ENCODE peak calls at places on chromosomes 12 and 14, in five cellular contexts. E is lung; N is CD8-positive, alpha-beta T cell; B is brain microvascular endothelial cell; C is cardiac muscle cell. K is an unnamed sample.
A peak's percentile ranks its signal among the peaks of the same experiment; 100 is the strongest.

GRCh38 chr12:95870897-95871296 is 12.1 kb downstream of the SNRPF start:
- DNase-seq in E (no peak), N (no peak), B (no peak), C (no peak), K (no peak)

GRCh38 chr14:72894623-72895378 is 900 bp upstream of the DPF3 start:
- DNase-seq in E (no peak), N (no peak), B (no peak), C (peak; percentile 82), K (no peak)

GRCh38 chr12:6047249-6048227 is 76.9 kb downstream of the VWF start:
- DNase-seq in E (no peak), N (no peak), B (peak; percentile 84), C (no peak), K (no peak)

GRCh38 chr14:20714593-20715250 is 26.2 kb downstream of the ANG start:
- DNase-seq in E (peak; percentile 86), N (no peak), B (peak; percentile 73), C (no peak), K (no peak)

GRCh38 chr12:132300789-132301722 is 28.3 kb downstream of the GALNT9 start:
- DNase-seq in E (no peak), N (no peak), B (no peak), C (no peak), K (no peak)

GRCh38 chr12:120199595-120200306 is 1.2 kb downstream of the RPLP0 start:
- DNase-seq in E (no peak), N (no peak), B (peak; percentile 27), C (no peak), K (no peak)

GRCh38 chr14:76953196-76953945 is 75.1 kb downstream of the IRF2BPL start:
- DNase-seq in E (peak; percentile 74), N (peak; percentile 33), B (peak; percentile 64), C (no peak), K (peak; percentile 69)

GRCh38 chr12:86860804-86861203 is 604.6 kb upstream of the MGAT4C start:
- DNase-seq in E (no peak), N (no peak), B (no peak), C (no peak), K (no peak)

GRCh38 chr14:45177081-45177480 is 41.4 kb downstream of the FANCM start:
- DNase-seq in E (no peak), N (no peak), B (peak; percentile 12), C (no peak), K (no peak)

GRCh38 chr14:67385120-67385519 is 25.0 kb downstream of the EIF2S1 start:
- DNase-seq in E (no peak), N (no peak), B (no peak), C (no peak), K (no peak)

GRCh38 chr12:118582863-118583262 is 206.5 kb downstream of the SUDS3 start:
- DNase-seq in E (no peak), N (no peak), B (no peak), C (no peak), K (no peak)

GRCh38 chr12:107748472-107748871 is 12.5 kb downstream of the PRDM4 start:
- DNase-seq in E (no peak), N (no peak), B (peak; percentile 71), C (no peak), K (no peak)

GRCh38 chr14:105498430-105499255 is 7.6 kb downstream of the TEDC1 start:
- DNase-seq in E (no peak), N (no peak), B (no peak), C (no peak), K (no peak)

GRCh38 chr12:87439990-87440827 is 589.0 kb downstream of the C12orf50 start:
- DNase-seq in E (no peak), N (no peak), B (peak; percentile 92), C (no peak), K (no peak)

GRCh38 chr12:109811624-109811995 is 21.6 kb downstream of the TRPV4 start:
- DNase-seq in E (no peak), N (no peak), B (no peak), C (no peak), K (no peak)

GRCh38 chr12:47816646-47817271 is 2.9 kb downstream of the HDAC7 start:
- DNase-seq in E (no peak), N (no peak), B (no peak), C (no peak), K (no peak)

GRCh38 chr12:130711751-130712150 is 4.3 kb downstream of the RIMBP2 start:
- DNase-seq in E (no peak), N (no peak), B (no peak), C (no peak), K (no peak)

GRCh38 chr14:54857830-54858269 is 44.8 kb downstream of the GCH1 start:
- DNase-seq in E (no peak), N (no peak), B (no peak), C (no peak), K (peak; percentile 52)

GRCh38 chr12:47981496-47982260 is 18.3 kb downstream of the TMEM106C start:
- DNase-seq in E (no peak), N (no peak), B (no peak), C (no peak), K (no peak)

GRCh38 chr14:54026671-54027070 is 70.0 kb upstream of the BMP4 start:
- DNase-seq in E (no peak), N (no peak), B (no peak), C (no peak), K (no peak)

GRCh38 chr12:38886064-38886463 is 19.3 kb downstream of the CPNE8 start:
- DNase-seq in E (no peak), N (no peak), B (peak; percentile 48), C (no peak), K (no peak)

GRCh38 chr14:67571991-67572323 is 28.1 kb downstream of the PIGH start:
- DNase-seq in E (no peak), N (no peak), B (no peak), C (no peak), K (no peak)

GRCh38 chr14:24409956-24410355 is 11.2 kb downstream of the NYNRIN start:
- DNase-seq in E (no peak), N (no peak), B (no peak), C (no peak), K (no peak)

GRCh38 chr12:110312581-110313360 is 31.7 kb downstream of the ATP2A2 start:
- DNase-seq in E (no peak), N (no peak), B (peak; percentile 60), C (no peak), K (no peak)

GRCh38 chr12:79083181-79083580 is 218.6 kb downstream of the SYT1 start:
- DNase-seq in E (no peak), N (no peak), B (no peak), C (no peak), K (no peak)

GRCh38 chr14:79016828-79017505 is 846.8 kb downstream of the NRXN3 start:
- DNase-seq in E (no peak), N (no peak), B (peak; percentile 94), C (no peak), K (no peak)

GRCh38 chr14:36279306-36280244 is 40.9 kb downstream of the MBIP start:
- DNase-seq in E (no peak), N (no peak), B (no peak), C (no peak), K (no peak)

GRCh38 chr12:108966378-108967151 is 54.3 kb downstream of the SVOP start:
- DNase-seq in E (no peak), N (no peak), B (no peak), C (no peak), K (no peak)

GRCh38 chr12:13347241-13348043 is 150.9 kb downstream of the EMP1 start:
- DNase-seq in E (no peak), N (no peak), B (peak; percentile 70), C (no peak), K (no peak)

GRCh38 chr14:103607039-103607668 is 21.9 kb upstream of the KLC1 start:
- DNase-seq in E (peak; percentile 62), N (peak; percentile 43), B (peak; percentile 78), C (peak; percentile 23), K (peak; percentile 47)
- TF ChIP-seq CTCF in E (peak; percentile 18), N (no peak), B (peak; percentile 55), C (peak; percentile 38), K (no peak)

GRCh38 chr12:82686223-82687019 is at the start of gene TMTC2:
- DNase-seq in E (peak; percentile 96), N (peak; percentile 84), B (peak; percentile 89), C (peak; percentile 92), K (peak; percentile 94)

GRCh38 chr12:82687020-82687951 is 580 bp downstream of the TMTC2 start:
- DNase-seq in E (peak; percentile 66), N (peak; percentile 47), B (peak; percentile 34), C (peak; percentile 73), K (peak; percentile 70)

GRCh38 chr12:82688619-82689018 is 1.9 kb downstream of the TMTC2 start:
- DNase-seq in E (no peak), N (no peak), B (no peak), C (no peak), K (no peak)

GRCh38 chr12:82685721-82686222 is 934 bp upstream of the TMTC2 start:
- DNase-seq in E (peak; percentile 96), N (peak; percentile 88), B (peak; percentile 95), C (peak; percentile 98), K (peak; percentile 83)

GRCh38 chr12:82688035-82688501 is 1.4 kb downstream of the TMTC2 start:
- DNase-seq in E (no peak), N (no peak), B (peak; percentile 9), C (no peak), K (peak; percentile 17)
- TF ChIP-seq CTCF in E (no peak), N (peak; percentile 18), B (peak; percentile 43), C (peak; percentile 26), K (no peak)

GRCh38 chr12:49058366-49059062 is 2.1 kb downstream of the KMT2D start:
- DNase-seq in E (no peak), N (no peak), B (no peak), C (no peak), K (no peak)
- TF ChIP-seq CTCF in E (no peak), N (no peak), B (no peak), C (no peak), K (no peak)

DNA sequence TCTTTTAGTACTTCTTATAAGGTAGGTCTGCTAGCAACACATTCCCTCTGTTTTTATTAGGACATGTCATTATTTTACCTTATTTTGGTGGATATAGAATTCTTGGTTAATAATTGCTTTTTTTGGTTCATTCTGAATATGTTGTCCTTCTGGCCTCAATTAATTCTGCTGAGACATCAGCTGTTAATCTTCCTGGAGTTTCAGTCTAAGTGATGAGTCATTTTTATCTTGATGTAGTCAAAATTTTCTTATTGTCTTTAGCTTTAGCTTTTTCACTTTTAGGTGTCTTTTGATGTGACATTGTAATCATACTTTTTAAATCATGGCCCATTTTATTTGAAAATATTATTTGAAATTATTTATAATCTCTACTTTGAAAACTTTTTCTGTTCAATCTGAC is 104.9 kb upstream of the PMCH start:
- DNase-seq in E (no peak), N (no peak), B (no peak), C (no peak), K (no peak)
- TF ChIP-seq CTCF in E (no peak), N (no peak), B (no peak), C (no peak), K (no peak)

K was measured in GM20000.